ENCODE peak calls at places on chromosomes 11 and 22, in four cellular contexts. B is neuronal stem cell, Y is IMR-90, M is mesenchymal stem cell. G is an unnamed sample.

GRCh38 chr22:28600546-28601143 is 79.0 kb downstream of the TTC28 start:
- DNase-seq in M (peak), Y (peak), B (peak), G (no peak)

GRCh38 chr11:19777342-19778102 is 64.9 kb downstream of the NAV2 start:
- DNase-seq in B (no peak), Y (peak), M (peak), G (peak)

GRCh38 chr11:123371506-123372297 is 58.4 kb upstream of the GRAMD1B start:
- DNase-seq in Y (no peak), B (no peak), M (no peak), G (peak)

GRCh38 chr22:17085277-17086091 is 684 bp downstream of the IL17RA start:
- DNase-seq in Y (no peak), B (no peak), M (peak), G (no peak)

GRCh38 chr11:7840580-7840979 is 43.8 kb upstream of the OR5P2 start:
- DNase-seq in M (no peak), B (no peak), Y (no peak), G (no peak)

GRCh38 chr11:65036931-65037330 is 4.1 kb upstream of the SAC3D1 start:
- DNase-seq in Y (no peak), B (no peak), M (no peak), G (no peak)

GRCh38 chr11:133618500-133618899 is 86.2 kb upstream of the OPCML start:
- DNase-seq in B (no peak), Y (no peak), M (no peak), G (no peak)

GRCh38 chr11:129608711-129609110 is 206.9 kb upstream of the TMEM45B start:
- DNase-seq in M (no peak), B (no peak), Y (no peak), G (no peak)

GRCh38 chr11:117098269-117099231 is at the start of gene SIK3:
- DNase-seq in M (peak), Y (peak), B (peak), G (peak)

GRCh38 chr11:91305402-91305801 is 919.2 kb upstream of the FAT3 start:
- DNase-seq in M (no peak), B (no peak), Y (no peak), G (no peak)

GRCh38 chr11:110855246-110855645 is 143.0 kb upstream of the ARHGAP20 start:
- DNase-seq in M (no peak), B (no peak), Y (no peak), G (no peak)

GRCh38 chr11:36296925-36297604 is 977 bp downstream of the PRR5L start:
- DNase-seq in B (no peak), M (peak), Y (peak), G (no peak)

GRCh38 chr11:122721964-122722266 is 66.4 kb downstream of the UBASH3B start:
- DNase-seq in B (no peak), Y (peak), M (peak), G (no peak)

GRCh38 chr11:2779499-2779980 is 79.7 kb upstream of the KCNQ1OT1 start:
- DNase-seq in B (no peak), M (no peak), Y (no peak), G (no peak)

GRCh38 chr11:15674756-15675155 is 560.0 kb downstream of the INSC start:
- DNase-seq in Y (no peak), B (no peak), M (no peak), G (no peak)

GRCh38 chr22:29782061-29782845 is 15.1 kb downstream of the UQCR10 start:
- DNase-seq in B (no peak), Y (peak), M (no peak), G (no peak)
- H2BK15ac ChIP-seq in B (no peak), Y (peak), M (peak), G (no peak)

DNA sequence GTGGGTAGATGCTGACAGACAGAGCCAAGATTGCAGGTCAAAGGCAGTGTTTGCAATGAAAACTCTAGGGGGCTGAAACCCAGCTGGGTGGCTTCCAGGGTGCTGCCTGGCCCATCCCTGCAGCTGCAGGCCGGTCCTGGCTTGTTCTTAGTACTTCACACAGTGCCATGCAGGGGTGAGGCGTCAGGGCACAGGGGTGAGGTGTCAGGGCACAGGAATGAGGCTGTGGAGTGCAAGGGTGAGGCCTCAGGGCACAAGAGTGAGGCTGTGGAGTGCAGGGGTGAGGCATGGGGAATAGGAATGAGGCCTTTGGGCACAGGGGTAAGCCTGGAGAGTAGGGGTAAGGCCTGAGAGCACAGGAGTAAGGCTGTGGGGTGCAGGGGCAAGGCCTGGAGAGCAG is 337.6 kb downstream of the TBC1D22A start:
- DNase-seq in B (no peak), Y (no peak), M (no peak), G (no peak)
- H4K91ac ChIP-seq in B (no peak), Y (no peak), M (no peak), G (peak)

GRCh38 chr11:30991376-30991775 is 378.2 kb downstream of the DCDC1 start:
- DNase-seq in M (no peak), Y (no peak), B (no peak), G (no peak)
- H2BK15ac ChIP-seq in M (no peak), Y (no peak), B (no peak), G (no peak)

GRCh38 chr11:126100681-126101080 is 38.0 kb upstream of the CDON start:
- DNase-seq in Y (no peak), M (no peak), B (no peak), G (no peak)

GRCh38 chr11:126101930-126102283 is 39.2 kb upstream of the CDON start:
- DNase-seq in Y (no peak), M (no peak), B (no peak), G (no peak)

GRCh38 chr11:126103150-126103549 is 40.5 kb upstream of the CDON start:
- DNase-seq in M (no peak), Y (no peak), B (no peak), G (no peak)

GRCh38 chr11:126102436-126102894 is 39.8 kb upstream of the CDON start:
- DNase-seq in Y (peak), B (no peak), M (peak), G (no peak)

GRCh38 chr11:126101241-126101929 is 38.7 kb upstream of the CDON start:
- DNase-seq in B (no peak), Y (no peak), M (no peak), G (no peak)
- H4K91ac ChIP-seq in B (no peak), Y (no peak), M (no peak), G (no peak)

GRCh38 chr11:90133560-90134145 is 810 bp upstream of the NAALAD2 start:
- DNase-seq in M (no peak), B (no peak), Y (no peak), G (no peak)
- H2BK15ac ChIP-seq in M (no peak), B (no peak), Y (no peak), G (no peak)

GRCh38 chr11:70084046-70084984 is 6.2 kb downstream of the ANO1 start:
- DNase-seq in M (no peak), Y (no peak), B (no peak), G (no peak)
- H4K91ac ChIP-seq in M (peak), Y (no peak), B (no peak), G (no peak)

DNA sequence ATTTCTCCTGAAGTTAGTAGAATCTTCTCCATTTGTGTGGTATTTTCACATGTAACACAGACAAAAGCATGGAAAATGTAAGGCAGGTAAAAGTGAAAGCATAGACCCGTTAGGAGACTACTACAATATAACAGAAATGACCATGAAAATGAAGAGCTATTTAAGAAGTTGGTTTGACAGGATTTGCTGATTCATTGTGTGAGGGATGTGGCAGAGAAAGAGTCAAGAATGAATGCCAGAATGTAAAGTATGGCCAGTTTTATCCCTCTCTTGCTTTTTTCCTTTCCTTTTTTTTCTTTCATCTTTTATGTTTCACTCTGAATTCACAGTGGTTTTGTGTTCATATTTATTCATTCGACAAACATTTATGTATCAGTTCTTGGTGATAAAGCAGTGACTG is 115.9 kb downstream of the ARFGAP2 start:
- DNase-seq in Y (peak), M (peak), B (no peak), G (no peak)
- H2BK15ac ChIP-seq in Y (no peak), M (no peak), B (no peak), G (no peak)